ENCODE peak calls at places on chromosomes 16 and 17, in eight cellular contexts. R is left cardiac atrium; E is EL; L is activated CD4-positive, CD25-positive, alpha-beta regulatory T cell; A is stimulated activated CD4-positive, alpha-beta T cell treated with anti-CD3 and anti-CD28 coated beads, Interleukin-4, amount 100 ng/mL, for 1 hour; X is HTR-8/SVneo; V is Right ventricle myocardium superior; D is upper lobe of right lung. P is an unnamed sample.

GRCh38 chr17:83031321-83031945 is 48.0 kb upstream of the METRNL start:
- DNase-seq in R (no peak), E (no peak), L (no peak), A (no peak), X (no peak), V (no peak), D (no peak), P (no peak)

GRCh38 chr17:30237296-30238002 is 2.0 kb upstream of the SLC6A4 start:
- DNase-seq in R (no peak), E (no peak), L (no peak), A (no peak), X (no peak), V (no peak), D (no peak), P (no peak)

GRCh38 chr16:31453255-31454204 is 5.8 kb upstream of the ARMC5 start:
- DNase-seq in R (peak; percentile 62), E (peak; percentile 59), L (no peak), A (no peak), X (no peak), V (peak; percentile 68), D (peak; percentile 70), P (no peak)

GRCh38 chr17:45756266-45756989 is 27.7 kb upstream of the CRHR1 start:
- DNase-seq in R (no peak), E (no peak), L (no peak), A (no peak), X (no peak), V (no peak), D (no peak), P (no peak)

GRCh38 chr16:85975421-85976100 is 76.6 kb downstream of the IRF8 start:
- DNase-seq in R (no peak), E (no peak), L (no peak), A (no peak), X (no peak), V (no peak), D (no peak), P (no peak)

GRCh38 chr17:15409721-15410247 is 57.6 kb downstream of the CDRT4 start:
- DNase-seq in R (peak; percentile 62), E (peak; percentile 94), L (no peak), A (no peak), X (peak; percentile 74), V (peak; percentile 61), D (no peak), P (no peak)

GRCh38 chr16:77385481-77385880 is 49.4 kb downstream of the ADAMTS18 start:
- DNase-seq in R (no peak), E (no peak), L (no peak), A (no peak), X (no peak), V (no peak), D (no peak), P (no peak)

GRCh38 chr17:77613627-77614026 is 344.9 kb upstream of the TNRC6C start:
- DNase-seq in R (no peak), E (no peak), L (no peak), A (no peak), X (no peak), V (no peak), D (peak; percentile 51), P (no peak)

GRCh38 chr17:50464121-50464520 is 4.6 kb downstream of the CHAD start:
- DNase-seq in R (no peak), E (no peak), L (no peak), A (no peak), X (no peak), V (no peak), D (no peak), P (no peak)

GRCh38 chr17:62778990-62779681 is 29.0 kb downstream of the MARCHF10 start:
- DNase-seq in R (peak; percentile 30), E (peak; percentile 99), L (no peak), A (no peak), X (peak; percentile 90), V (no peak), D (peak; percentile 85), P (no peak)

GRCh38 chr16:75208242-75208825 is 1.4 kb upstream of the CTRB2 start:
- DNase-seq in R (peak; percentile 14), E (no peak), L (no peak), A (no peak), X (no peak), V (peak; percentile 11), D (no peak), P (no peak)

GRCh38 chr17:68697850-68698313 is 96.7 kb upstream of the FAM20A start:
- DNase-seq in R (peak; percentile 33), E (peak; percentile 44), L (no peak), A (no peak), X (peak; percentile 28), V (no peak), D (no peak), P (no peak)

GRCh38 chr17:75645889-75646625 is 12.8 kb downstream of the SMIM5 start:
- DNase-seq in R (no peak), E (no peak), L (no peak), A (no peak), X (peak; percentile 72), V (peak; percentile 44), D (peak; percentile 91), P (no peak)

GRCh38 chr16:4664538-4665418 is 28.6 kb upstream of the NUDT16L1 start:
- DNase-seq in R (no peak), E (no peak), L (no peak), A (peak; percentile 51), X (no peak), V (peak; percentile 70), D (peak; percentile 81), P (peak; percentile 42)

GRCh38 chr17:37405955-37406634 is 541 bp downstream of the ACACA start:
- DNase-seq in R (no peak), E (no peak), L (no peak), A (no peak), X (no peak), V (no peak), D (no peak), P (no peak)

GRCh38 chr17:21680366-21680765 is 12.0 kb upstream of the KCNJ18 start:
- DNase-seq in R (no peak), E (no peak), L (no peak), A (no peak), X (no peak), V (no peak), D (no peak), P (no peak)

GRCh38 chr17:36937961-36938565 is 788 bp downstream of the LHX1 start:
- DNase-seq in R (no peak), E (no peak), L (no peak), A (no peak), X (no peak), V (no peak), D (no peak), P (no peak)

GRCh38 chr17:16617481-16618060 is 36.1 kb downstream of the ZNF624 start:
- DNase-seq in R (no peak), E (no peak), L (no peak), A (no peak), X (no peak), V (no peak), D (no peak), P (no peak)

GRCh38 chr16:66091462-66091861 is 275.0 kb upstream of the CDH5 start:
- DNase-seq in R (no peak), E (no peak), L (no peak), A (no peak), X (no peak), V (no peak), D (no peak), P (no peak)

GRCh38 chr16:23424292-23424958 is 28.6 kb downstream of the COG7 start:
- DNase-seq in R (peak; percentile 27), E (no peak), L (no peak), A (no peak), X (no peak), V (no peak), D (peak; percentile 73), P (no peak)

GRCh38 chr17:8006836-8007680 is 4.6 kb downstream of the GUCY2D start:
- DNase-seq in R (no peak), E (no peak), L (no peak), A (no peak), X (no peak), V (no peak), D (peak; percentile 52), P (no peak)

GRCh38 chr17:74305865-74306654 is 20.0 kb upstream of the KIF19 start:
- DNase-seq in R (no peak), E (no peak), L (no peak), A (no peak), X (no peak), V (no peak), D (no peak), P (no peak)

GRCh38 chr16:26070595-26071170 is 378.9 kb downstream of the HS3ST4 start:
- DNase-seq in R (no peak), E (no peak), L (no peak), A (no peak), X (no peak), V (no peak), D (no peak), P (no peak)

GRCh38 chr17:2059125-2059836 is 4.4 kb downstream of the HIC1 start:
- DNase-seq in R (no peak), E (no peak), L (no peak), A (no peak), X (no peak), V (peak; percentile 60), D (no peak), P (no peak)

GRCh38 chr17:9209347-9209746 is 188.0 kb downstream of the NTN1 start:
- DNase-seq in R (no peak), E (no peak), L (no peak), A (no peak), X (no peak), V (no peak), D (no peak), P (no peak)

GRCh38 chr17:47225436-47225858 is 16.3 kb downstream of the MYL4 start:
- DNase-seq in R (peak; percentile 91), E (peak; percentile 95), L (no peak), A (no peak), X (peak; percentile 71), V (no peak), D (no peak), P (peak; percentile 93)

GRCh38 chr17:77281904-77282367 is 141.2 kb downstream of the SEC14L1 start:
- DNase-seq in R (no peak), E (no peak), L (no peak), A (no peak), X (no peak), V (no peak), D (peak; percentile 81), P (no peak)

GRCh38 chr16:32116080-32116479 is 137.0 kb upstream of the TP53TG3D start:
- DNase-seq in R (peak; percentile 2), E (no peak), L (no peak), A (peak; percentile 9), X (no peak), V (peak; percentile 26), D (peak; percentile 48), P (no peak)

GRCh38 chr16:88406096-88407041 is 23.6 kb downstream of the ZNF469 start:
- DNase-seq in R (no peak), E (no peak), L (no peak), A (no peak), X (no peak), V (no peak), D (no peak), P (no peak)

GRCh38 chr17:48219605-48220004 is 112.0 kb downstream of the SNX11 start:
- DNase-seq in R (no peak), E (no peak), L (no peak), A (no peak), X (no peak), V (no peak), D (no peak), P (no peak)